ENCODE peak calls at places on chromosome 9, in four cellular contexts. N is hepatic stellate cell, K is GM20000, D is ACHN. E is an unnamed sample.

GRCh38 chr9:109297899-109298298 is 23.0 kb downstream of the EPB41L4B start:
- DNase-seq in N (no peak), K (no peak), D (no peak), E (peak)

GRCh38 chr9:88476491-88477271 is 58.3 kb upstream of the NXNL2 start:
- DNase-seq in N (peak), K (no peak), D (peak), E (peak)

GRCh38 chr9:92278117-92278516 is 15.4 kb downstream of the IARS1 start:
- DNase-seq in N (no peak), K (no peak), D (no peak), E (no peak)

GRCh38 chr9:92654481-92655301 is 15.2 kb downstream of the IPPK start:
- DNase-seq in N (no peak), K (no peak), D (no peak), E (no peak)

GRCh38 chr9:136693490-136694162 is 6.4 kb upstream of the AGPAT2 start:
- DNase-seq in N (peak), K (no peak), D (peak), E (peak)

GRCh38 chr9:134039386-134040175 is 14.3 kb downstream of the BRD3OS start:
- DNase-seq in N (no peak), K (no peak), D (no peak), E (no peak)

GRCh38 chr9:121861501-121862180 is 210.2 kb downstream of the DAB2IP start:
- DNase-seq in N (peak), K (peak), D (peak), E (no peak)

GRCh38 chr9:115333671-115334070 is 215.7 kb upstream of the TNC start:
- DNase-seq in N (no peak), K (no peak), D (no peak), E (no peak)